ENCODE peak calls at places on chromosomes 11 and 22, in four cellular contexts. W, N, K and U are unnamed samples.

GRCh38 chr11:113572349-113572748 is 97.2 kb upstream of the DRD2 start:
- DNase-seq in W (no peak), K (no peak), N (no peak), U (no peak)

GRCh38 chr11:10432971-10433370 is 22.1 kb upstream of the AMPD3 start:
- DNase-seq in W (no peak), K (no peak), N (no peak), U (no peak)

GRCh38 chr11:121608545-121609098 is 155.9 kb upstream of the SORL1-AS1 start:
- DNase-seq in W (no peak), K (no peak), N (no peak), U (no peak)

GRCh38 chr11:109085708-109086373 is 336.1 kb upstream of the C11orf87 start:
- DNase-seq in W (peak), K (no peak), N (peak), U (no peak)

GRCh38 chr22:47794851-47795250 is 1032.4 kb downstream of the TBC1D22A start:
- DNase-seq in K (no peak), N (no peak), W (no peak), U (no peak)

GRCh38 chr11:3894128-3894731 is 38.8 kb downstream of the STIM1 start:
- DNase-seq in W (peak), K (peak), N (no peak), U (no peak)

GRCh38 chr11:93740802-93741093 is 547 bp downstream of the TAF1D start:
- DNase-seq in W (peak), N (peak), K (peak), U (peak)

GRCh38 chr11:32838505-32839274 is 9.0 kb downstream of the PRRG4 start:
- DNase-seq in W (no peak), N (no peak), K (no peak), U (no peak)

GRCh38 chr22:32308191-32308590 is 49.5 kb upstream of the RFPL3 start:
- DNase-seq in K (no peak), N (no peak), W (no peak), U (no peak)

GRCh38 chr11:66281776-66282467 is 3.9 kb downstream of the CNIH2 start:
- DNase-seq in W (no peak), K (no peak), N (no peak), U (no peak)

GRCh38 chr11:71325418-71326327 is 73.3 kb upstream of the SHANK2 start:
- DNase-seq in W (no peak), K (no peak), N (no peak), U (peak)

GRCh38 chr11:30960387-30960992 is 374.3 kb upstream of the MPPED2 start:
- DNase-seq in W (peak), K (peak), N (peak), U (peak)

GRCh38 chr11:3659595-3660515 is 11.3 kb downstream of the CHRNA10 start:
- DNase-seq in N (no peak), W (no peak), K (no peak), U (peak)

GRCh38 chr22:46969961-46970360 is 207.5 kb downstream of the TBC1D22A start:
- DNase-seq in W (no peak), N (no peak), K (no peak), U (peak)

GRCh38 chr11:46916669-46917108 is 1.7 kb downstream of the LRP4 start:
- DNase-seq in W (peak), K (no peak), N (no peak), U (peak)

GRCh38 chr11:69931994-69932910 is 113.0 kb upstream of the FGF3 start:
- DNase-seq in K (no peak), W (no peak), N (no peak), U (peak)

GRCh38 chr22:18998998-18999397 is 62.9 kb upstream of the PRODH start:
- DNase-seq in W (no peak), N (no peak), K (no peak), U (peak)

GRCh38 chr22:45645526-45646414 is 25.9 kb upstream of the ATXN10 start:
- DNase-seq in W (peak), N (no peak), K (peak), U (peak)

GRCh38 chr11:34359548-34359891 is 1.7 kb upstream of the ABTB2 start:
- DNase-seq in W (no peak), N (no peak), K (no peak), U (peak)

GRCh38 chr11:125317416-125317815 is 152.9 kb downstream of the PKNOX2 start:
- DNase-seq in K (no peak), W (no peak), N (no peak), U (no peak)

GRCh38 chr11:76371170-76371569 is 9.8 kb downstream of the THAP12 start:
- DNase-seq in W (peak), K (peak), N (peak), U (no peak)

GRCh38 chr11:62575837-62576236 is 2.1 kb upstream of the EEF1G start:
- DNase-seq in W (no peak), N (no peak), K (no peak), U (no peak)
- H3K4me3 ChIP-seq in W (no peak), N (peak), K (no peak), U (no peak)

GRCh38 chr22:17629646-17630045 is 1.1 kb upstream of the ATP6V1E1 start:
- DNase-seq in N (no peak), K (no peak), W (no peak), U (no peak)
- H3K4me3 ChIP-seq in N (no peak), K (peak), W (no peak), U (no peak)

GRCh38 chr11:68373810-68374501 is 61.6 kb downstream of the LRP5 start:
- DNase-seq in K (no peak), W (peak), N (no peak), U (no peak)
- H3K4me3 ChIP-seq in K (no peak), W (no peak), N (no peak), U (no peak)

GRCh38 chr22:38089474-38089851 is 5.5 kb upstream of the SLC16A8 start:
- DNase-seq in W (no peak), N (no peak), K (no peak), U (no peak)
- H3K4me3 ChIP-seq in W (no peak), N (no peak), K (no peak), U (peak)

GRCh38 chr11:43547411-43547718 is 133.2 kb upstream of the HSD17B12 start:
- DNase-seq in K (no peak), N (no peak), W (no peak), U (peak)
- H3K4me3 ChIP-seq in K (no peak), N (no peak), W (no peak), U (peak)